ENCODE peak calls at places on chromosomes 3 and 15, in eight cellular contexts. One of them, this sample, is unnamed.

GRCh38 chr3:39150170-39150802 is 3.1 kb downstream of the CSRNP1 start:
- DNase-seq in mucosa of gallbladder: no peak
- DNase-seq in immature natural killer cell: no peak
- DNase-seq in stimulated activated CD4-positive, alpha-beta T cell treated with anti-CD3 and anti-CD28 coated beads, Interleukin-4, amount 100 ng/mL, for 48 hours: no peak
- DNase-seq in frontal cortex: no peak
- DNase-seq in lung microvascular endothelial cell: peak
- DNase-seq in choroid plexus epithelial cell: no peak
- DNase-seq in fibroblast of gingiva: no peak
- DNase-seq in this sample: no peak

GRCh38 chr15:89833966-89834365 is 19.3 kb upstream of the ANPEP start:
- DNase-seq in frontal cortex: no peak
- DNase-seq in choroid plexus epithelial cell: no peak
- DNase-seq in fibroblast of gingiva: no peak
- DNase-seq in stimulated activated CD4-positive, alpha-beta T cell treated with anti-CD3 and anti-CD28 coated beads, Interleukin-4, amount 100 ng/mL, for 48 hours: no peak
- DNase-seq in mucosa of gallbladder: no peak
- DNase-seq in lung microvascular endothelial cell: no peak
- DNase-seq in immature natural killer cell: no peak
- DNase-seq in this sample: no peak

GRCh38 chr3:4836516-4836915 is 142.7 kb upstream of the BHLHE40 start:
- DNase-seq in frontal cortex: no peak
- DNase-seq in choroid plexus epithelial cell: no peak
- DNase-seq in mucosa of gallbladder: no peak
- DNase-seq in fibroblast of gingiva: no peak
- DNase-seq in immature natural killer cell: no peak
- DNase-seq in stimulated activated CD4-positive, alpha-beta T cell treated with anti-CD3 and anti-CD28 coated beads, Interleukin-4, amount 100 ng/mL, for 48 hours: no peak
- DNase-seq in lung microvascular endothelial cell: no peak
- DNase-seq in this sample: no peak

GRCh38 chr3:133125171-133125570 is 87.0 kb downstream of the TMEM108 start:
- DNase-seq in frontal cortex: no peak
- DNase-seq in lung microvascular endothelial cell: no peak
- DNase-seq in mucosa of gallbladder: no peak
- DNase-seq in choroid plexus epithelial cell: no peak
- DNase-seq in fibroblast of gingiva: no peak
- DNase-seq in stimulated activated CD4-positive, alpha-beta T cell treated with anti-CD3 and anti-CD28 coated beads, Interleukin-4, amount 100 ng/mL, for 48 hours: no peak
- DNase-seq in immature natural killer cell: no peak
- DNase-seq in this sample: no peak

GRCh38 chr15:69652906-69653305 is 200.3 kb downstream of the RPLP1 start:
- DNase-seq in choroid plexus epithelial cell: no peak
- DNase-seq in frontal cortex: no peak
- DNase-seq in stimulated activated CD4-positive, alpha-beta T cell treated with anti-CD3 and anti-CD28 coated beads, Interleukin-4, amount 100 ng/mL, for 48 hours: no peak
- DNase-seq in immature natural killer cell: peak
- DNase-seq in mucosa of gallbladder: no peak
- DNase-seq in lung microvascular endothelial cell: no peak
- DNase-seq in fibroblast of gingiva: no peak
- DNase-seq in this sample: no peak

GRCh38 chr3:86989611-86990010 is 1.3 kb downstream of the VGLL3 start:
- DNase-seq in stimulated activated CD4-positive, alpha-beta T cell treated with anti-CD3 and anti-CD28 coated beads, Interleukin-4, amount 100 ng/mL, for 48 hours: no peak
- DNase-seq in fibroblast of gingiva: no peak
- DNase-seq in immature natural killer cell: no peak
- DNase-seq in frontal cortex: no peak
- DNase-seq in choroid plexus epithelial cell: peak
- DNase-seq in mucosa of gallbladder: no peak
- DNase-seq in lung microvascular endothelial cell: no peak
- DNase-seq in this sample: no peak

GRCh38 chr15:40081691-40082194 is 26.9 kb downstream of the BMF start:
- DNase-seq in immature natural killer cell: no peak
- DNase-seq in fibroblast of gingiva: peak
- DNase-seq in choroid plexus epithelial cell: peak
- DNase-seq in mucosa of gallbladder: peak
- DNase-seq in lung microvascular endothelial cell: peak
- DNase-seq in frontal cortex: peak
- DNase-seq in stimulated activated CD4-positive, alpha-beta T cell treated with anti-CD3 and anti-CD28 coated beads, Interleukin-4, amount 100 ng/mL, for 48 hours: no peak
- DNase-seq in this sample: no peak

GRCh38 chr15:31393441-31394091 is 66.9 kb downstream of the KLF13 start:
- DNase-seq in immature natural killer cell: no peak
- DNase-seq in lung microvascular endothelial cell: no peak
- DNase-seq in stimulated activated CD4-positive, alpha-beta T cell treated with anti-CD3 and anti-CD28 coated beads, Interleukin-4, amount 100 ng/mL, for 48 hours: no peak
- DNase-seq in frontal cortex: no peak
- DNase-seq in choroid plexus epithelial cell: peak
- DNase-seq in mucosa of gallbladder: peak
- DNase-seq in fibroblast of gingiva: no peak
- DNase-seq in this sample: no peak

GRCh38 chr15:66233487-66234415 is 19.8 kb downstream of the MEGF11 start:
- DNase-seq in fibroblast of gingiva: no peak
- DNase-seq in frontal cortex: no peak
- DNase-seq in mucosa of gallbladder: no peak
- DNase-seq in stimulated activated CD4-positive, alpha-beta T cell treated with anti-CD3 and anti-CD28 coated beads, Interleukin-4, amount 100 ng/mL, for 48 hours: no peak
- DNase-seq in choroid plexus epithelial cell: peak
- DNase-seq in immature natural killer cell: no peak
- DNase-seq in lung microvascular endothelial cell: no peak
- DNase-seq in this sample: no peak

GRCh38 chr3:139121513-139122220 is 77.0 kb upstream of the PRR23C start:
- DNase-seq in lung microvascular endothelial cell: no peak
- DNase-seq in fibroblast of gingiva: no peak
- DNase-seq in choroid plexus epithelial cell: peak
- DNase-seq in frontal cortex: no peak
- DNase-seq in immature natural killer cell: no peak
- DNase-seq in mucosa of gallbladder: peak
- DNase-seq in stimulated activated CD4-positive, alpha-beta T cell treated with anti-CD3 and anti-CD28 coated beads, Interleukin-4, amount 100 ng/mL, for 48 hours: no peak
- DNase-seq in this sample: no peak

This sample was measured in GM13977.